ENCODE peak calls at places on chromosomes 11 and 22, in nine cellular contexts. N, O, Y, K, Q, A, H, X and T are unnamed samples. For H3K4me1, the result is how much of the 10 kb centered on the place peaks cover.

GRCh38 chr11:12914401-12914912 is 94.7 kb upstream of the RASSF10 start:
- DNase-seq in N (peak), O (no peak), Y (peak), K (peak), Q (no peak), A (peak), H (peak), X (peak), T (no peak)

GRCh38 chr11:111001986-111002616 is 243.4 kb upstream of the POU2AF2 start:
- DNase-seq in N (no peak), O (no peak), Y (no peak), K (no peak), Q (no peak), A (no peak), H (no peak), X (no peak), T (no peak)

GRCh38 chr22:38016182-38017078 is 32.1 kb upstream of the SOX10 start:
- DNase-seq in N (no peak), O (no peak), Y (peak), K (no peak), Q (no peak), A (no peak), H (peak), X (peak), T (peak)

GRCh38 chr11:123209591-123209990 is 14.5 kb upstream of the CLMP start:
- DNase-seq in N (no peak), O (no peak), Y (no peak), K (no peak), Q (no peak), A (no peak), H (no peak), X (no peak), T (no peak)

GRCh38 chr22:46464296-46464695 is 73.1 kb downstream of the CELSR1 start:
- DNase-seq in N (no peak), O (no peak), Y (no peak), K (no peak), Q (no peak), A (no peak), H (no peak), X (no peak), T (no peak)

GRCh38 chr11:110525883-110526282 is 96.1 kb downstream of the FDX1 start:
- DNase-seq in N (no peak), O (no peak), Y (no peak), K (no peak), Q (no peak), A (no peak), H (no peak), X (no peak), T (no peak)

GRCh38 chr22:28027453-28028448 is 108.7 kb upstream of the PITPNB start:
- DNase-seq in N (peak), O (no peak), Y (peak), K (no peak), Q (no peak), A (no peak), H (no peak), X (peak), T (no peak)

GRCh38 chr11:78207532-78208256 is 19.0 kb downstream of the USP35 start:
- DNase-seq in N (no peak), O (no peak), Y (no peak), K (no peak), Q (no peak), A (no peak), H (no peak), X (no peak), T (no peak)

GRCh38 chr22:38734203-38735100 is 21.3 kb downstream of the SUN2 start:
- DNase-seq in N (no peak), O (no peak), Y (peak), K (peak), Q (no peak), A (no peak), H (no peak), X (no peak), T (no peak)

GRCh38 chr11:68775951-68776388 is 24.6 kb upstream of the TESMIN start:
- DNase-seq in N (no peak), O (no peak), Y (no peak), K (no peak), Q (no peak), A (no peak), H (no peak), X (no peak), T (no peak)

GRCh38 chr22:43166132-43166930 is 15.0 kb downstream of the TSPO start:
- DNase-seq in N (no peak), O (no peak), Y (no peak), K (no peak), Q (no peak), A (no peak), H (no peak), X (no peak), T (no peak)

GRCh38 chr22:42913874-42914510 is 56.9 kb upstream of the ARFGAP3 start:
- DNase-seq in N (no peak), O (no peak), Y (no peak), K (no peak), Q (no peak), A (no peak), H (no peak), X (no peak), T (no peak)

GRCh38 chr22:24996420-24996952 is 44.0 kb downstream of the KIAA1671 start:
- DNase-seq in N (no peak), O (no peak), Y (peak), K (no peak), Q (no peak), A (no peak), H (no peak), X (peak), T (no peak)

GRCh38 chr11:31687256-31687655 is 123.9 kb downstream of the PAX6 start:
- DNase-seq in N (no peak), O (no peak), Y (no peak), K (no peak), Q (no peak), A (no peak), H (no peak), X (no peak), T (no peak)

GRCh38 chr22:22210375-22210774 is 34.2 kb upstream of the VPREB1 start:
- DNase-seq in N (no peak), O (no peak), Y (no peak), K (no peak), Q (no peak), A (no peak), H (no peak), X (no peak), T (no peak)

GRCh38 chr22:19576460-19577421 is 52.5 kb upstream of the CLDN5 start:
- DNase-seq in N (no peak), O (no peak), Y (no peak), K (no peak), Q (no peak), A (no peak), H (no peak), X (no peak), T (no peak)

GRCh38 chr11:106286881-106287504 is 209.5 kb downstream of the AASDHPPT start:
- DNase-seq in N (no peak), O (no peak), Y (no peak), K (no peak), Q (no peak), A (no peak), H (no peak), X (no peak), T (no peak)

DNA sequence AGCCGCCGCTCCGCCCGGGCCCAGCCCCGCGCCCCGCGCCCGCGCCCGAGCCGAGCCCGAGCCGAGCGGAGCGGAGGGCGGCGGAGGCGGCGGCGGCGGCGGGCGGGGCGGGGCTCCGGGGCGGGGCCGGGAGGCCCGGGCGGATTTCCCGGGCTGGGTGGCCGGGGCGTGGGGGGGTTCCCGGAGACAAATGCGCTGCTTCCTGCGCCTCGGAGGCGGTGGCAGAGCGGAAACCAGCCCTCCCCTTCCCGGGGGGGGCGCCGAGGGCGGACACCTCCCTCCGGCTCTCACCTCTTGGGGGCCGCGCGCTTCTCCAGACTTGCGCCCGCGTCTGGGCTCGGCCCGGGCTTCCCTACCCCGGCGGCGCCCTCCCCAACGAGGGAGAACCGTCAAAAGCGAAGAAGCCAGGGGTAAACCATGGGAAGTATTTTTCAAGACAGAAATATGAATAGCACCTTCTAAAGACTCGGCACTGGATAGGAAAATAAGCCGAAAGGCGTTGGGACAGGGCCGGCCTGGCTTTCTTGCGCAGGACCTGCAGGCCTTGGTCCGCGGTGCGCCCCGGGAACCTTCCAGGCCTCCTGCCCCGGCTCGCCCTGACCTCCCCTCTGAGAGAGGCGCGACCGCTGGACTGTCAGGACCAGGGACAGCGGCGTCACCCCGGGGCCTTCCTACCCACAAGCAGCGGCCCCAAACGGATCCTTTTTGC is at the start of gene MAPK11:
- DNase-seq in N (no peak), O (no peak), Y (peak), K (peak), Q (peak), A (peak), H (peak), X (peak), T (peak)
- H3K4me3 ChIP-seq in N (peak), O (peak), Y (peak), K (peak), Q (peak), A (peak), H (peak), X (peak), T (no peak)

DNA sequence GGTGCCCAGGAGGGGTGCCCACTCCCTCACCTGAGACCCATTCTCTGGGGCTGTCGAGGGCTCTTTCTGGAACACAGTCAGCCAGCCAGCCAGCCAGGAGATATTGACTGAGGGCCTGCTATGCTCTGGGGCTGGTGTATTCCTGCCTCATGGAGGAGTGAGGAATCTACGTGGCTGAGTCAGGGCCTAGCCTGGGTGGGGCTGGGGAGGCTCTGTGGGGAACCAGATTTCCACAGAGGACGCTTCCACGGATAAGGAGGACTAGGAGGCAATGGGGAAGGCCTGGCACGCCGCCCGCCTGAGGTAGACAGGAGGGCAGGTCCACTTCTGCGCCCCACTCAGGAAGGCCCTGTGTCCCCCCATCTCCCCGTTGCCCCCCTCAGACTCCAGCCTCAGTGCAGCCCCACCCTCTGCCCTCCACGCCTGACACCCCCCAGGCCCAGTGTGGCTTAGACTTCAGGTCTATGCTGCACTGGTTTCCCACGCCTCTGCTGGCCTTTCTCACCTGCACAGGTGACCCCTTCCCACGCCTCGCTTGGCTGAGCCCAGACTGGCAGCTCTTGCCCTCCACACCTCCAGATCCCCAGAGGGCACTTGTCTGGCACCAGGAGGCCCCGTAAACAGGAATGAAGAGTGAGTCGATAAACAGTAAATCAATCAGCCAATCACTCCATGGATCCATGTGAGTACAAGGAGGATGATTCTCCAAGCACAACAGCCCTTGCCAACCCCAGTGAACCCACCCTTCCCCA is 37.5 kb downstream of the MACROD1 start:
- DNase-seq in N (no peak), O (no peak), Y (no peak), K (no peak), Q (no peak), A (no peak), H (peak), X (no peak), T (no peak)
- H3K4me1 ChIP-seq in N (under half), O (under half), Y (under half), K (under half), Q (under half), A (under half), H (under half), X (under half), T (under half)

DNA sequence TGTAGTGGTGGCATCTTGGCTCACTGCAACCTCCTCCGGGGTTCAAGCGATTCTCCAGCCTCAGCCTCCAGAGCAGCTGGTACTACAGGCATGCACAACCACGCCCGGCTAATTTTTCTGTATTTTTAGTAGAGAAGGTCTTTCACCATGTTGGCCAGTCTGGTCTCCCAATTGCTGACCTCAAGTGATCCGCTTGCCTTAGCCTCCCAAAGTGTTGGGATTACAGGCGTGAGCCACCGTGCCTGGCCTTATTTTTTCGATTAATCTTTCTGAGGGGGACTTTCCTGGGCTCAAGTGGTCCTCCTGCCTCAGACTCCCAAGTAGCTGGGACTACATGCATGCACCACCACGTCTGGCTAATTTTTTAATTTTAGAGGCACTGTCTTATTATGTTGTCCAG is 5.6 kb downstream of the SNU13 start:
- DNase-seq in N (no peak), O (no peak), Y (no peak), K (no peak), Q (no peak), A (no peak), H (no peak), X (no peak), T (no peak)
- H3K4me3 ChIP-seq in N (peak), O (peak), Y (peak), K (peak), Q (no peak), A (peak), H (no peak), X (no peak), T (no peak)

DNA sequence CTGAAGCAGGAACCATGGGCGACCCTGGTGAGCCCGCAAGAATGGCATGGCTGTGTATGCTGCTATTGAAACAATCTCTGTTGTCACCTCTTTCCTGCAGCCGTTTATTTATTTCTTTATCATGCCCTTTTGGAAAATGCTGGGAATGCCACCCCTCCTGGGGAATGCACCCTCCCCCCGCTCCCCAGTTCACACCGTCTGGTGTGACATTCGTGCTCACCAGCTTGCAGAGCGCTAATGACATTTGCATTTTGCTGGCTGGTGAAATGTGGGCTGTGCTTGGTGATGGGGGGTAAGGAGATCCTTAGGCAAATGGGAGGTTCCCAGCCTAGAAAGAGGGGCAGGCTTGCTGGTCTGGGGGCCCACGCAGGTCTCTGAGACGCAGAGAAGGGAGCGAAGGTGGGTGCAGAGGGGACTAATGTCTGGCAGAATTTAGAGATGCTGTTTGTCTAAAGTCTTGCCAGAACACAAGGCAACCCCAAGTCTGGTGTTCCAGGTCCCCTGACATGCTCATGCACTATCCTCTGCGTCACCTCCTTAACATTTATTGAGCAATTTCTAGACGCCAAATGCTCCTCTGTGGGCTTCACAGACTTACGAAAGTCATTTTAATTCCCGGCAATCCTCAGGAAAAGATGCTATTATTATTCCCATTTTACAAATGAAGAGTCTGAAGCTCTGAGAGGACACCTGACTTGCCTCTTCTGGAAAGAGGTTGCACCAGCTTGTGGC is 91.7 kb downstream of the TP53I11 start:
- DNase-seq in N (no peak), O (no peak), Y (no peak), K (no peak), Q (no peak), A (no peak), H (no peak), X (no peak), T (no peak)
- H3K4me1 ChIP-seq in N (under half), O (under half), Y (under half), K (under half), Q (under half), A (under half), H (under half), X (under half), T (under half)

GRCh38 chr11:114090976-114091375 is 31.5 kb downstream of the ZBTB16 start:
- DNase-seq in N (no peak), O (no peak), Y (no peak), K (no peak), Q (no peak), A (no peak), H (no peak), X (no peak), T (no peak)

GRCh38 chr11:114090225-114090624 is 30.7 kb downstream of the ZBTB16 start:
- DNase-seq in N (no peak), O (no peak), Y (no peak), K (no peak), Q (no peak), A (no peak), H (no peak), X (no peak), T (no peak)

GRCh38 chr11:114092953-114093352 is 33.4 kb downstream of the ZBTB16 start:
- DNase-seq in N (no peak), O (no peak), Y (no peak), K (no peak), Q (no peak), A (no peak), H (no peak), X (no peak), T (no peak)

GRCh38 chr11:114092478-114092877 is 33.0 kb downstream of the ZBTB16 start:
- DNase-seq in N (no peak), O (no peak), Y (no peak), K (no peak), Q (no peak), A (no peak), H (no peak), X (no peak), T (no peak)

GRCh38 chr11:114091791-114092397 is 32.4 kb downstream of the ZBTB16 start:
- DNase-seq in N (no peak), O (no peak), Y (no peak), K (no peak), Q (no peak), A (no peak), H (no peak), X (no peak), T (no peak)
- H3K4me3 ChIP-seq in N (peak), O (peak), Y (no peak), K (no peak), Q (no peak), A (no peak), H (no peak), X (no peak), T (no peak)

GRCh38 chr11:122181372-122181771 is 65.4 kb upstream of the BLID start:
- DNase-seq in N (no peak), O (no peak), Y (no peak), K (no peak), Q (no peak), A (no peak), H (no peak), X (no peak), T (no peak)

GRCh38 chr11:122179966-122180365 is 64.0 kb upstream of the BLID start:
- DNase-seq in N (no peak), O (no peak), Y (no peak), K (no peak), Q (no peak), A (no peak), H (no peak), X (no peak), T (no peak)

GRCh38 chr11:122183933-122184332 is 67.9 kb upstream of the BLID start:
- DNase-seq in N (no peak), O (no peak), Y (no peak), K (no peak), Q (no peak), A (no peak), H (no peak), X (no peak), T (no peak)

GRCh38 chr11:122180435-122180834 is 64.4 kb upstream of the BLID start:
- DNase-seq in N (no peak), O (peak), Y (no peak), K (no peak), Q (no peak), A (no peak), H (no peak), X (no peak), T (no peak)

DNA sequence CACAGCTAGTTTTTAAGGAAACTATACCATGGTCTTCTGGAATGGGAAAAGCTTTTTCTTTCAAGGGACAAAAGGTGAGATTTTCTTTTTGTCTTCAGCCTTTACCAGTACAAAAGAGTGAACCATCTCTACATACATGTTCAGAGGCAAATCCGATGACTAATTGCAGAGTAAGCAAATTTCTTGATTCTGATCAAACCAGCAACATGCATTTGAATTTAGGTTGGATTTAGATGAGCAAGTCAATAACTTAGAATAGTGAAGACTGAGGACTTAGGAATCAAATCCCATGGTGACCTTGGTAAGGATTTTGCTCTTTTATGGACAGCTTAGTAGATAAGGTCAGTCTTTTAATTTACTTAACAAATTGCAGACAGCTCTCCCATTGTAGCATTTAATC is 65.9 kb upstream of the BLID start:
- DNase-seq in N (no peak), O (no peak), Y (no peak), K (no peak), Q (no peak), A (no peak), H (no peak), X (no peak), T (no peak)
- H3K4me1 ChIP-seq in N (under half), O (under half), Y (under half), K (under half), Q (under half), A (under half), H (under half), X (under half), T (under half)

DNA sequence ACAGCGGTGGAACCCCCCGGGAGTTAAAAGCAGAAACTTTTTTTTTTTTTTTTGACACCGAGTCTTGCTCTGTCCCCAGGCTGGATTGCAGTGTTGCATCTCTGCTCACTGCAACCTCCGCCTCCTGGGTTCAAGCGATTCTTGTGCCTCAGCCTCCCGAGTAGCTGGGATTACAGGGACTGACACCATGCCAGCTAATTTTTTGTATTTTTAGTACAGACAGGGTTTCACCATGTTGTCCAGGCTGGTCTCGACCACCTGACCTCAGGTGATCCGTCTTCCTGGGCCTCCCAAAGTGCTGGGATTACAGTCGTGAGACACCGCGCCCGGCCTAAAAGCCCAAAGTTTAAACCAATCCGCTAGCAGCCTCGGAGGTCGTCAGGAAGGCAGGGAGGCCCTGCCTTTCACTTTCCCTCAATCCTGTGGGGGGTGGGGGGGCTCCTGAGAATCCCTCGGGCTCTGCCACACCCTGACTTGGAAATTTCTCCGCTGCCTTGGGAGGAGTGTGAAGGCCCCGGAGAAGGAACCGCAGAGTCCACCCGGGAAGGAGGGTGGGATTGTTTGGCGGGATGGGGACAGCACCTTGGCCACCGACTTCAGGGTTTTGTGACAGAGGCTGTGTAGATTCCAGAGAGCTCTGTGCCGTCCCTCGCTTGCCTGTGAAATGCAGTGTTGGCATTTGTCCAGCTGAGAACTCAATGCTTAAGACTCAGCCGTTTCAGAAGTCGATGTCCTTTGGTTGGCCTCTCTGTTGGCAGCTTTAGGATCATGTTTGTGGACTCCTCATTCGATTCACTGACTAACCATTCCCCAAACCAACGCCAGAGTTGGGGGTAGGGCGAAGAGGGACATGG is 1.0 kb downstream of the ARHGAP8 start:
- DNase-seq in N (no peak), O (no peak), Y (no peak), K (no peak), Q (no peak), A (no peak), H (no peak), X (peak), T (no peak)
- H3K4me3 ChIP-seq in N (peak), O (no peak), Y (no peak), K (no peak), Q (no peak), A (peak), H (peak), X (peak), T (no peak)